ENCODE peak calls at places on chromosomes 3 and 15, in five cellular contexts. M is cardiac muscle cell, S is heart left ventricle, W is AG10803, B is uterus. G is an unnamed sample.

GRCh38 chr3:171817074-171817748 is 6.9 kb upstream of the PLD1 start:
- DNase-seq in B (no peak), M (no peak), W (no peak), S (no peak), G (no peak)

GRCh38 chr3:160092760-160093159 is 104.1 kb downstream of the IL12A start:
- DNase-seq in S (no peak), W (no peak), B (no peak), M (no peak), G (no peak)

GRCh38 chr3:188165596-188165995 is 11.6 kb downstream of the LPP start:
- DNase-seq in B (no peak), M (no peak), W (no peak), S (no peak), G (no peak)

GRCh38 chr3:141051641-141052569 is 758 bp downstream of the SPSB4 start:
- DNase-seq in S (peak; percentile 45), B (no peak), W (no peak), M (peak; percentile 80), G (no peak)

GRCh38 chr15:68316061-68316804 is 38.7 kb downstream of the FEM1B start:
- DNase-seq in B (peak; percentile 43), W (no peak), S (no peak), M (peak; percentile 44), G (no peak)

GRCh38 chr3:128222771-128223386 is 69.6 kb downstream of the EEFSEC start:
- DNase-seq in S (no peak), M (no peak), B (no peak), W (no peak), G (no peak)

GRCh38 chr3:100600181-100601042 is 9.0 kb upstream of the ADGRG7 start:
- DNase-seq in B (no peak), S (no peak), M (no peak), W (no peak), G (no peak)

GRCh38 chr3:192408721-192409151 is 318.6 kb downstream of the FGF12 start:
- DNase-seq in W (no peak), M (peak; percentile 24), B (no peak), S (no peak), G (no peak)

GRCh38 chr15:58545307-58546065 is 113.7 kb downstream of the LIPC start:
- DNase-seq in W (no peak), S (no peak), B (no peak), M (no peak), G (no peak)

GRCh38 chr3:27134165-27134796 is 234.9 kb downstream of the NEK10 start:
- DNase-seq in W (peak; percentile 56), M (peak; percentile 77), B (peak; percentile 32), S (peak; percentile 62), G (no peak)

GRCh38 chr3:128946411-128946810 is 47.5 kb downstream of the CFAP92 start:
- DNase-seq in W (peak; percentile 63), S (no peak), M (no peak), B (no peak), G (no peak)

GRCh38 chr15:46676233-46677206 is 1040.8 kb upstream of the SEMA6D start:
- DNase-seq in M (no peak), W (no peak), S (no peak), B (no peak), G (no peak)

GRCh38 chr3:155870945-155871745 is 695 bp downstream of the GMPS start:
- DNase-seq in S (peak; percentile 57), W (peak; percentile 33), B (peak; percentile 51), M (peak; percentile 56), G (no peak)

GRCh38 chr15:81299630-81300273 is 24.2 kb downstream of the STARD5 start:
- DNase-seq in W (no peak), S (no peak), M (no peak), B (no peak), G (no peak)
- H3K4me3 ChIP-seq in W (no peak overlapping the region), S (peak overlapping the region; percentile 15), M (no peak overlapping the region), B (no peak overlapping the region), G (no peak overlapping the region)

DNA sequence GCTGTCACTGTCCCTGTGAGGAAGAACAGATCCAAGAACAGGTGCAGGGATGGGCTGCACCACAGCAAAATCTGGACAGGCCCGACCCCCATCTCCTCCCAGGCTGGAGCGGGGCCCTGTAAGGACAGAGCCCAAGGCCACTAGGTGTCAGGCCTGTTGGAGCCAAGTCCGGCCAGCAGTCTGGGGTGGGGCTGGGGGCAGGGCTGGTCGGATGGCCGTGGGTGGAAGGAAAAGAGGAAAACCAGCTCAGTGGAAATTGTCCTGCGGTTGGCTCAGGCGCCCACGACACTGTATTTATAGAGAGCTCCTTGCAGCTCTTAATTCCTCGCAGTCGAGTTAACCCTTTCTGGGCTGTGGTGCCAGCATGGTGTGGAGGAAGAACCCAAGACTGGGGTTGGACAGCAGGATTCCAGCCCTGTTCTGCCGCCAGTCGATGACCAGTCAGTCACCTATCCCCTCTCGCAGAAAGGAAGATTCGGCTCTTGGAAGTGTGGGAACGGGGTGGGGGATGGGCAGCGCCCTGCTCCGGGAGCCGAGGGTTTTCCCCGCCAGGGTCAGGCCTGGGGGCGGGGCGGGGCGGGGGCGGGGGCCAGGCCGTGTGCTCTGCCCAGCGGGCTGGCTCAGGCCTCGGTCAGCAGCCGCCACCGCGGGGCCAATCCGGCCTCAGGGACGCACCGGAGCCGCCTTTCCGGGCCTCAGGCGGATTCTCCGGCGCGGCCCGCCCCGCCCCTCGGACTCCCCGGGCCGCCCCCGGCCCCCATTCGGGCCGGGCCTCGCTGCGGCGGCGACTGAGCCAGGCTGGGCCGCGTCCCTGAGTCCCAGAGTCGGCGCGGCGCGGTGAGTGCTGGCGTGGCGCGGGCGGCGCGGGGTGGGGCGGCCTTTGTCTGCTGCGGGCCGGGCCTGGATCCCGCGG is at the start of gene CD276:
- DNase-seq in S (peak; percentile 89), W (peak; percentile 68), B (peak; percentile 68), M (peak; percentile 91), G (peak; percentile 25)
- TF ChIP-seq CTCF in S (peak; percentile 24), W (peak; percentile 36), B (peak; percentile 11), M (peak; percentile 22), G (peak; percentile 57)

GRCh38 chr15:72824112-72824511 is 40.6 kb upstream of the ADPGK start:
- DNase-seq in W (no peak), B (no peak), M (no peak), S (no peak), G (no peak)
- H3K4me3 ChIP-seq in W (no peak overlapping the region), B (no peak overlapping the region), M (no peak overlapping the region), S (no peak overlapping the region), G (no peak overlapping the region)

GRCh38 chr3:122858373-122858772 is 63.5 kb downstream of the SLC49A4 start:
- DNase-seq in S (no peak), B (no peak), W (peak; percentile 32), M (no peak), G (no peak)
- TF ChIP-seq CTCF in S (peak; percentile 48), B (peak; percentile 23), W (peak; percentile 53), M (peak; percentile 47), G (peak; percentile 47)

DNA sequence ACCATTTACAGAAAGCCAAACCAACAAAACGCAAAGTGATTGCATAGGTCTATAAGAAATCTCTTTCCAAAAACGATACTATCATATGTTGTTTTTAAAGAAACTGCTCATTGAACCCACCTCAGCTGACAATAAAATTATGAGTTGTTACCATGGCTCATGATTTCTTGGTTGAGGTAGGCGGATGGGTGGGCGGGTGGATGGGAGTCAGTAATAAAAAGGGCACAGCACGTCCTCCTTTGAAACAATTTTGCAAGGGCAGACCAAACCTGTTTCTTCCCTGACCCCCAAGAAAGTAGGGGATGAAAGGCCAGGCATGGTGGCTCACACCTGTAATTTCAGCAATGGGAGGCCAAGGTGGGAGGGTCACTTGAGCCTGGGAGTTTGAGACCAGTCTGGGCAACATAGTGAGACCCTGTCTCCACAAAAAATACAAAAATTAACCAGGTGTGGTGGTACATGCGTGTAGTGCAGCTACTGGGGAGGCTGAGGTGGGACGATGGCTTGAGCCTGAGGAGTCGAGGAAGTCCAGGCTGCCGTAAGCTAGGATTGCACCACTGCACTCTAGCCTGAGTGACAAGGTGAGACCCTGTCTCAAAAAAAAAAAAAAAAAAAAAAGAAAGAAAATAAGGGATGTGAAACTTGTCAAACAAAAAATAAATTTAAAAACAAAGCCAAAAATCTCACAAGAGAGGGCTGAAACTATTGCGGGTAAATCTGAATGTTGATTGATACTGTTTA is 2.1 kb downstream of the ABHD10 start:
- DNase-seq in B (no peak), S (no peak), M (no peak), W (no peak), G (no peak)
- H3K4me3 ChIP-seq in B (no peak overlapping the region), S (no peak overlapping the region), M (no peak overlapping the region), W (no peak overlapping the region), G (peak overlapping the region; percentile 2)

DNA sequence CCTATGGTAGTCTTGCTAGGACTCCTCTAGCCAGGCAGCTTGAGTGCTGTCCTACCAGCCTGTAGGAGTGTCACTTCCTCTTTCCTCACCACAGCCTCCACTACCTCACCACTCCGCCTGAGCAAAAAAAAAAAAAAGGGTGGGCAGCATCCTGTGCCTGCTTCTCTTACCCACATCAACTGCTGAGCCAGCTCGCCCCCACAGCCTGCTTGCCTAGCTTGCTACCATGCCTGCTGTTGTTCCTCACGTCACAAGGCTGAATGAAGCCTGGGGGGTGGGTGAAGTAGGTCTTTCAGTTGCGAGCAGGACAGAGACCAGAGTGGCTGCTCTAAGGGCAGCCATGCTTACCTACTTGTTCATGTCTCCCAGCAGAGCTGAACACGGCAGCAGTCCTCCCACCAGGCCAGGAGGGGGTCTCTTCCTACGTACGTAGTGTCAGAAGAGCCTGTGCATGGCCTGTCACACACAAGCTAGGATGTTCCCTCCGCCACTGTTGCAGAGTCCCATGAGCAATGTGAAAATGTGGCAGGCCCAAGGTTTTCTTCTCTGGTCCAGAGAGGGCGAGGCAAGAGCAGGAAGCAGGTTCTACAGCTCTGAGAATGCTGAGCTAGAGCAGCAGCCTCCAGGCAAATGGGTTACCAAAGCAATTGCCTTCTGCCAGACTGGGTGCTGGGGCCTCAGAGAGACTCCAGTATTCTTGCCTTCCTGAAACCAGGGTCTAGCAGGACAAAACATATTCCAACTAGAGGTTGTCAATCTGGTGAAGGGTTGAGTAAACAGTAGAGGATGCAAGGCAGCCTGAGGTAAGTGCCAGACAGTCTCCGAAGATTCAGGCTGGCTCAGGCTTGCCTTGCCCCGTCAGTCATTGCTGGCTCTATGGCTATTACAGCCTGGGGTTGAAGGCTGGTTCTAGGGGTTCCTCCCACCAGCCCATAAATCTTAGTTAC is 8.0 kb downstream of the PPM1M start:
- DNase-seq in M (no peak), B (no peak), W (no peak), S (no peak), G (no peak)
- TF ChIP-seq CTCF in M (no peak), B (no peak), W (no peak), S (no peak), G (no peak)

G was measured in epithelial cell of proximal tubule.